ENCODE peak calls at places on chromosomes 12 and 14, in six cellular contexts. One of them, this sample, is unnamed.

GRCh38 chr12:114605918-114606317 is 78.1 kb downstream of the TBX3 start:
- DNase-seq in GM23338: no peak
- DNase-seq in neural progenitor cell: no peak
- DNase-seq in PC-3: no peak
- DNase-seq in GM23248: no peak
- DNase-seq in PC-9: no peak
- DNase-seq in this sample: no peak

GRCh38 chr14:102768223-102769048 is 8.8 kb upstream of the TRAF3 start:
- DNase-seq in GM23338: no peak
- DNase-seq in neural progenitor cell: no peak
- DNase-seq in PC-3: no peak
- DNase-seq in GM23248: no peak
- DNase-seq in PC-9: no peak
- DNase-seq in this sample: no peak

GRCh38 chr14:31070431-31070830 is 44.3 kb upstream of the STRN3 start:
- DNase-seq in GM23338: no peak
- DNase-seq in neural progenitor cell: no peak
- DNase-seq in PC-3: peak; percentile 39
- DNase-seq in GM23248: peak; percentile 90
- DNase-seq in PC-9: peak; percentile 48
- DNase-seq in this sample: no peak

GRCh38 chr14:43651896-43652295 is 855.2 kb downstream of the FSCB start:
- DNase-seq in GM23338: no peak
- DNase-seq in neural progenitor cell: no peak
- DNase-seq in PC-3: no peak
- DNase-seq in GM23248: no peak
- DNase-seq in PC-9: no peak
- DNase-seq in this sample: peak; percentile 72

GRCh38 chr12:1836241-1836803 is 16.0 kb downstream of the LRTM2 start:
- DNase-seq in GM23338: no peak
- DNase-seq in neural progenitor cell: no peak
- DNase-seq in PC-3: no peak
- DNase-seq in GM23248: no peak
- DNase-seq in PC-9: no peak
- DNase-seq in this sample: no peak

GRCh38 chr12:30440826-30441602 is 254.7 kb downstream of the IPO8 start:
- DNase-seq in GM23338: peak; percentile 79
- DNase-seq in neural progenitor cell: peak; percentile 57
- DNase-seq in PC-3: peak; percentile 46
- DNase-seq in GM23248: peak; percentile 53
- DNase-seq in PC-9: no peak
- DNase-seq in this sample: no peak

GRCh38 chr14:73463411-73463810 is 5.1 kb upstream of the NUMB start:
- DNase-seq in GM23338: no peak
- DNase-seq in neural progenitor cell: no peak
- DNase-seq in PC-3: peak; percentile 91
- DNase-seq in GM23248: peak; percentile 99
- DNase-seq in PC-9: peak; percentile 47
- DNase-seq in this sample: no peak

GRCh38 chr12:94404854-94405253 is 54.8 kb downstream of the CEP83 start:
- DNase-seq in GM23338: no peak
- DNase-seq in neural progenitor cell: no peak
- DNase-seq in PC-3: no peak
- DNase-seq in GM23248: no peak
- DNase-seq in PC-9: no peak
- DNase-seq in this sample: no peak

GRCh38 chr12:84924956-84925355 is 12.4 kb upstream of the SLC6A15 start:
- DNase-seq in GM23338: no peak
- DNase-seq in neural progenitor cell: no peak
- DNase-seq in PC-3: peak; percentile 16
- DNase-seq in GM23248: peak; percentile 77
- DNase-seq in PC-9: no peak
- DNase-seq in this sample: no peak

GRCh38 chr12:66409195-66409871 is 107.0 kb downstream of the HELB start:
- DNase-seq in GM23338: peak; percentile 84
- DNase-seq in neural progenitor cell: peak; percentile 68
- DNase-seq in PC-3: peak; percentile 59
- DNase-seq in GM23248: peak; percentile 62
- DNase-seq in PC-9: no peak
- DNase-seq in this sample: peak; percentile 50

GRCh38 chr12:62191747-62192485 is 68.3 kb upstream of the USP15 start:
- DNase-seq in GM23338: peak; percentile 49
- DNase-seq in neural progenitor cell: peak; percentile 55
- DNase-seq in PC-3: no peak
- DNase-seq in GM23248: peak; percentile 68
- DNase-seq in PC-9: no peak
- DNase-seq in this sample: no peak
- TF ChIP-seq EZH2 in GM23338: peak; percentile 11
- TF ChIP-seq EZH2 in neural progenitor cell: peak; percentile 69
- TF ChIP-seq EZH2 in PC-3: no peak
- TF ChIP-seq EZH2 in GM23248: peak; percentile 66
- TF ChIP-seq EZH2 in PC-9: no peak
- TF ChIP-seq EZH2 in this sample: no peak

DNA sequence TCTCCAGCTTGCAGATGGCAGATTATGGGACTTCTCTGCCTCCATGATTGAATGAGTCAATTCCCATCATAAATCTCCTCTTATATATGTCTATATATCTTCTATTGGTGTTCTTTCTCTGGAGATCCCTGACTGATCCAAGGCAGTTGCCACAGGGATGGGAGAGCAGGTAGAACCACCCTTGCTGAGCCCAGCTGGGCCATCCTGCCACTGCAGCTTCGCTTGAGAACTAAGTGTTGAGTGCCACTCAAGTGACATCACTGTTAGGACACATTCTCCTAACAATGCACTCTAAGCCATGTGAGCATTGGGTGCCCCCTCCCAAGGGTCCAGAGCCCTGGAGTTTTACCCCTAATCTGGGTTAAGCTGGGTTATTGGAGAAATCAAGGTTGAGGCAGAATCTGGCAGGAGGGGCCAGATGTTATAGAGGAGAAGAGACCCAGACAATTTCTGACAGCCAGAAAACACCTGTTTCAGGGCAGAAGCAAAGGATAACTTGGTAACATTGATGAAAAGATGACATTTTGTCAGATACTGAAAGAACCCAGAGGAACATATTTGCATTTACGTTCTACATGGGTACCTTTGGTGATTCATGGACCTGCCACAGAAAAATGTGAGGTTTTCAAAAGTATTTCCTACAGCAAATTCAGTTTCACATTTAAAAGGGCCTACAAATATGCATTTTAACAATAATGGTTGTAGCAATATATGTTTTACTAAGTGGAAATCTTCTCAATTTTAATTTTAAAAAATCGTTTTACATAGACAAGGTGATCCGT is 57.2 kb upstream of the MAX start:
- DNase-seq in GM23338: no peak
- DNase-seq in neural progenitor cell: no peak
- DNase-seq in PC-3: no peak
- DNase-seq in GM23248: no peak
- DNase-seq in PC-9: no peak
- DNase-seq in this sample: no peak
- H3K4me2 ChIP-seq in GM23338: no peak overlapping the region
- H3K4me2 ChIP-seq in neural progenitor cell: no peak overlapping the region
- H3K4me2 ChIP-seq in PC-3: no peak overlapping the region
- H3K4me2 ChIP-seq in GM23248: no peak overlapping the region
- H3K4me2 ChIP-seq in PC-9: no peak overlapping the region
- H3K4me2 ChIP-seq in this sample: no peak overlapping the region

GRCh38 chr14:38226366-38226765 is 18.7 kb downstream of the SSTR1 start:
- DNase-seq in GM23338: no peak
- DNase-seq in neural progenitor cell: no peak
- DNase-seq in PC-3: no peak
- DNase-seq in GM23248: no peak
- DNase-seq in PC-9: no peak
- DNase-seq in this sample: no peak
- H3F3A ChIP-seq in GM23338: no peaks in the 10 kb centered on the region
- H3F3A ChIP-seq in neural progenitor cell: no peaks in the 10 kb centered on the region
- H3F3A ChIP-seq in PC-3: no peaks in the 10 kb centered on the region
- H3F3A ChIP-seq in GM23248: no peaks in the 10 kb centered on the region
- H3F3A ChIP-seq in PC-9: no peaks in the 10 kb centered on the region
- H3F3A ChIP-seq in this sample: no peaks in the 10 kb centered on the region

GRCh38 chr14:60649815-60650381 is 621 bp upstream of the SIX1 start:
- DNase-seq in GM23338: peak; percentile 52
- DNase-seq in neural progenitor cell: peak; percentile 52
- DNase-seq in PC-3: peak; percentile 62
- DNase-seq in GM23248: peak; percentile 57
- DNase-seq in PC-9: no peak
- DNase-seq in this sample: no peak
- TF ChIP-seq EZH2 in GM23338: no peak
- TF ChIP-seq EZH2 in neural progenitor cell: no peak
- TF ChIP-seq EZH2 in PC-3: no peak
- TF ChIP-seq EZH2 in GM23248: no peak
- TF ChIP-seq EZH2 in PC-9: no peak
- TF ChIP-seq EZH2 in this sample: no peak

GRCh38 chr12:57227315-57228115 is 2.0 kb upstream of the SHMT2 start:
- DNase-seq in GM23338: peak; percentile 65
- DNase-seq in neural progenitor cell: no peak
- DNase-seq in PC-3: peak; percentile 46
- DNase-seq in GM23248: peak; percentile 56
- DNase-seq in PC-9: peak; percentile 84
- DNase-seq in this sample: no peak
- H3K4me2 ChIP-seq in GM23338: peak overlapping the region; percentile 87
- H3K4me2 ChIP-seq in neural progenitor cell: peak overlapping the region; percentile 90
- H3K4me2 ChIP-seq in PC-3: no peak overlapping the region
- H3K4me2 ChIP-seq in GM23248: no peak overlapping the region
- H3K4me2 ChIP-seq in PC-9: peak overlapping the region; percentile 97
- H3K4me2 ChIP-seq in this sample: no peak overlapping the region

GRCh38 chr12:68812553-68813241 is 4.7 kb downstream of the MDM2 start:
- DNase-seq in GM23338: no peak
- DNase-seq in neural progenitor cell: no peak
- DNase-seq in PC-3: no peak
- DNase-seq in GM23248: no peak
- DNase-seq in PC-9: no peak
- DNase-seq in this sample: no peak

GRCh38 chr12:68814490-68815231 is 6.7 kb downstream of the MDM2 start:
- DNase-seq in GM23338: no peak
- DNase-seq in neural progenitor cell: no peak
- DNase-seq in PC-3: no peak
- DNase-seq in GM23248: no peak
- DNase-seq in PC-9: no peak
- DNase-seq in this sample: no peak

GRCh38 chr12:68813242-68813593 is 5.2 kb downstream of the MDM2 start:
- DNase-seq in GM23338: no peak
- DNase-seq in neural progenitor cell: no peak
- DNase-seq in PC-3: no peak
- DNase-seq in GM23248: no peak
- DNase-seq in PC-9: no peak
- DNase-seq in this sample: no peak

GRCh38 chr12:68815232-68815927 is 7.4 kb downstream of the MDM2 start:
- DNase-seq in GM23338: no peak
- DNase-seq in neural progenitor cell: no peak
- DNase-seq in PC-3: no peak
- DNase-seq in GM23248: no peak
- DNase-seq in PC-9: no peak
- DNase-seq in this sample: no peak

DNA sequence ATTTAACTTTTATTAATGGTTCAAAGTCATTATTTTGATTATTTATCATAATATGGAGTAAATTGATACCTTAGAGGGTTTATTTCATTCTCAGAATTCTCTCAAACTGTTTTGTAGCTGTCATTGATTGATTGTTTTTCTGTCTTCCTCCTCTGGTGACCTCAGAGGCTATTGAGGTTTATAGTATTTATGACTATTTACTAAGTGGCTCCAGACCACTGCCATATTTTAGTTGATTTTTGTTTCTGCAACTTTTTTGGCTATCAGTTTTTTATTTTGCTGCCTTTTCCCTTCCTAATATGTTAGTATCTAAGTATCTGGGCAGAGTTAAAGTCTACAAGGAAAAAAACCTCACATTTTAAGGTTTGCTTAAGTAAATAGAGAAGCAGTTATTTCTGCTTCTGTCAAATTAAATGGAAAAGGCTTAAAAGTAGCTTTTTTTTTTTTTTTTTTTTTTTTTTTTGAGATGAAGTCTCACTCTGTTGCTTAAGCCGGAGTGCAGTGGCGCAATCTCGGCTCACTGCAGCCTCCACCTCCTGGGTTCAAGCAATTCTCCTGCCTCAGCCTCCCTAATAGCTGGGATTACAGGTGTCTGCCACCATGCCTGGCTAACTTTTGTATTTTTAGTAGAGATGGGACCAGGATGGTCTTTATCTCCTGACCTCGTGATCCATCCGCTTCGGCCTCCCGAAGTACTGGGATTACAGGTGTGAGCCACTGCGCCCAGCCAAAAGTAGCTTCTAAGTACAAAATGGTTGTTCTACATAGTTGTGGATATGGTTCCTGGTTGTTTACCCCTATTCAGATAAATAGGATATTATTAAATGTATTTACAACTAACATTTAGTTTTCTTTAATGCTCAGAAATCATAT is 8.2 kb downstream of the MDM2 start:
- DNase-seq in GM23338: no peak
- DNase-seq in neural progenitor cell: no peak
- DNase-seq in PC-3: no peak
- DNase-seq in GM23248: no peak
- DNase-seq in PC-9: no peak
- DNase-seq in this sample: no peak
- H3F3A ChIP-seq in GM23338: no peaks in the 10 kb centered on the region
- H3F3A ChIP-seq in neural progenitor cell: no peaks in the 10 kb centered on the region
- H3F3A ChIP-seq in PC-3: no peaks in the 10 kb centered on the region
- H3F3A ChIP-seq in GM23248: peaks cover 70% of the 10 kb centered on the region
- H3F3A ChIP-seq in PC-9: peaks cover 3% of the 10 kb centered on the region
- H3F3A ChIP-seq in this sample: peaks cover 78% of the 10 kb centered on the region

GRCh38 chr14:99603471-99603933 is 505 bp downstream of the CCDC85C start:
- DNase-seq in GM23338: peak; percentile 53
- DNase-seq in neural progenitor cell: peak; percentile 77
- DNase-seq in PC-3: peak; percentile 25
- DNase-seq in GM23248: peak; percentile 62
- DNase-seq in PC-9: no peak
- DNase-seq in this sample: no peak
- TF ChIP-seq EZH2 in GM23338: no peak
- TF ChIP-seq EZH2 in neural progenitor cell: peak; percentile 48
- TF ChIP-seq EZH2 in PC-3: no peak
- TF ChIP-seq EZH2 in GM23248: no peak
- TF ChIP-seq EZH2 in PC-9: no peak
- TF ChIP-seq EZH2 in this sample: no peak

DNA sequence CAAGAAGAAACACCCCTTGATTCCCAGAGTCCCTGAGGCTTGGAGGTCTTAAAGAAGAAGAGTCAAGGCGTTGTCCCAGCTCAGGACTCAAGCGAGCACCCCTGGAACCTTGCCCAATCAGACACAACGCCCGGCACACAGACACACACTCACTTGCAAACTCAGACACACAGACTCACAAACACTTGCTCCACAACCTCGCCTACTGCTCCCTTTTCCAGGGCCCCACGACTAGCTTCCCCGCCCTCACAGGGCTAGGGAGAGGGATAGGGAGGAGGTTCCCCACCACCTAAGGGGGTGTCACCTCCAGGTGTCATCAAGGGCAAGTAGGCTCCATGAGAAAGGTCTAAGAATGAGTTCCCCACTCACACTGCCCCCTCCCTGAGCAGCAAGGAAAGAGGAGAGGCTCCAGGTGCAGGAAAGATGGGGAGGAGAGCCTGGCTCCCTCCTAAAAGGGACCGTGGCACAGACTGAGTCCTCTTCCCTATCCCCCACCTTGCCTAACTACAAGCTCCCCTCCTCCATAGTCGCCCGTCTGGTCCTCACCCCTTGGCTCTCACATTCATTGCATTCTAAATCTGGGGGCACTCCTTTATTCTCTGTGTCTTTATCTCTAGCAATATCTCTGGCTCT is 717 bp downstream of the WNT10B start:
- DNase-seq in GM23338: peak; percentile 53
- DNase-seq in neural progenitor cell: no peak
- DNase-seq in PC-3: no peak
- DNase-seq in GM23248: no peak
- DNase-seq in PC-9: no peak
- DNase-seq in this sample: no peak
- H3K4me2 ChIP-seq in GM23338: peak overlapping the region; percentile 88
- H3K4me2 ChIP-seq in neural progenitor cell: peak overlapping the region; percentile 75
- H3K4me2 ChIP-seq in PC-3: peak overlapping the region; percentile 88
- H3K4me2 ChIP-seq in GM23248: peak overlapping the region; percentile 78
- H3K4me2 ChIP-seq in PC-9: peak overlapping the region; percentile 93
- H3K4me2 ChIP-seq in this sample: peak overlapping the region; percentile 82

This sample was measured in MM.1S.